ENCODE peak calls at places on chromosomes 16 and 17, in five cellular contexts. One of them, this sample, is unnamed.

GRCh38 chr16:73170587-73170986 is 122.7 kb upstream of the ZFHX3 start:
- DNase-seq in K562: no peak
- DNase-seq in astrocyte: no peak
- DNase-seq in SK-N-SH: peak; percentile 53
- DNase-seq in fibroblast of lung: no peak
- DNase-seq in this sample: no peak

GRCh38 chr17:74937064-74938051 is 1.7 kb downstream of the OTOP3 start:
- DNase-seq in K562: no peak
- DNase-seq in astrocyte: no peak
- DNase-seq in SK-N-SH: no peak
- DNase-seq in fibroblast of lung: no peak
- DNase-seq in this sample: no peak

GRCh38 chr17:17380156-17380925 is 77.2 kb downstream of the NT5M start:
- DNase-seq in K562: no peak
- DNase-seq in astrocyte: no peak
- DNase-seq in SK-N-SH: no peak
- DNase-seq in fibroblast of lung: no peak
- DNase-seq in this sample: no peak

GRCh38 chr16:89924298-89924924 is 1.3 kb downstream of the TUBB3 start:
- DNase-seq in K562: peak; percentile 78
- DNase-seq in astrocyte: peak; percentile 19
- DNase-seq in SK-N-SH: peak; percentile 67
- DNase-seq in fibroblast of lung: peak; percentile 36
- DNase-seq in this sample: peak; percentile 77

GRCh38 chr17:44069974-44070454 is 521 bp upstream of the G6PC3 start:
- DNase-seq in K562: no peak
- DNase-seq in astrocyte: no peak
- DNase-seq in SK-N-SH: no peak
- DNase-seq in fibroblast of lung: peak; percentile 6
- DNase-seq in this sample: no peak

GRCh38 chr17:64253470-64253869 is 9.6 kb downstream of the TEX2 start:
- DNase-seq in K562: no peak
- DNase-seq in astrocyte: no peak
- DNase-seq in SK-N-SH: no peak
- DNase-seq in fibroblast of lung: no peak
- DNase-seq in this sample: no peak

GRCh38 chr17:67421869-67422273 is 44.8 kb downstream of the PITPNC1 start:
- DNase-seq in K562: no peak
- DNase-seq in astrocyte: peak; percentile 97
- DNase-seq in SK-N-SH: no peak
- DNase-seq in fibroblast of lung: peak; percentile 96
- DNase-seq in this sample: no peak

GRCh38 chr16:5578980-5579379 is 481.4 kb upstream of the EEF2KMT start:
- DNase-seq in K562: no peak
- DNase-seq in astrocyte: no peak
- DNase-seq in SK-N-SH: no peak
- DNase-seq in fibroblast of lung: no peak
- DNase-seq in this sample: no peak

GRCh38 chr17:41009301-41009760 is 403 bp upstream of the KRTAP3-1 start:
- DNase-seq in K562: no peak
- DNase-seq in astrocyte: no peak
- DNase-seq in SK-N-SH: no peak
- DNase-seq in fibroblast of lung: no peak
- DNase-seq in this sample: no peak

GRCh38 chr17:74750327-74751069 is 2.1 kb downstream of the NHERF1 start:
- DNase-seq in K562: no peak
- DNase-seq in astrocyte: no peak
- DNase-seq in SK-N-SH: no peak
- DNase-seq in fibroblast of lung: no peak
- DNase-seq in this sample: peak; percentile 65

GRCh38 chr17:77184474-77184873 is 43.7 kb downstream of the SEC14L1 start:
- DNase-seq in K562: no peak
- DNase-seq in astrocyte: peak; percentile 68
- DNase-seq in SK-N-SH: peak; percentile 54
- DNase-seq in fibroblast of lung: peak; percentile 75
- DNase-seq in this sample: no peak

GRCh38 chr17:79147791-79148506 is 73.3 kb downstream of the ENGASE start:
- DNase-seq in K562: peak; percentile 9
- DNase-seq in astrocyte: no peak
- DNase-seq in SK-N-SH: no peak
- DNase-seq in fibroblast of lung: no peak
- DNase-seq in this sample: no peak

GRCh38 chr17:4074831-4075495 is 67.9 kb downstream of the ZZEF1 start:
- DNase-seq in K562: peak; percentile 62
- DNase-seq in astrocyte: peak; percentile 20
- DNase-seq in SK-N-SH: peak; percentile 61
- DNase-seq in fibroblast of lung: peak; percentile 35
- DNase-seq in this sample: peak; percentile 61

GRCh38 chr16:3467920-3468319 is 24.4 kb downstream of the NAA60 start:
- DNase-seq in K562: no peak
- DNase-seq in astrocyte: peak; percentile 26
- DNase-seq in SK-N-SH: no peak
- DNase-seq in fibroblast of lung: peak; percentile 40
- DNase-seq in this sample: no peak

GRCh38 chr17:83100220-83100852 is 20.9 kb downstream of the METRNL start:
- DNase-seq in K562: no peak
- DNase-seq in astrocyte: no peak
- DNase-seq in SK-N-SH: no peak
- DNase-seq in fibroblast of lung: no peak
- DNase-seq in this sample: no peak

GRCh38 chr17:82005701-82006348 is 16.9 kb downstream of the CENPX start:
- DNase-seq in K562: no peak
- DNase-seq in astrocyte: no peak
- DNase-seq in SK-N-SH: no peak
- DNase-seq in fibroblast of lung: no peak
- DNase-seq in this sample: no peak

GRCh38 chr16:87561200-87562105 is 40.9 kb upstream of the JPH3 start:
- DNase-seq in K562: no peak
- DNase-seq in astrocyte: no peak
- DNase-seq in SK-N-SH: no peak
- DNase-seq in fibroblast of lung: no peak
- DNase-seq in this sample: no peak

GRCh38 chr16:68902376-68903345 is 59.3 kb downstream of the TANGO6 start:
- DNase-seq in K562: peak; percentile 56
- DNase-seq in astrocyte: peak; percentile 31
- DNase-seq in SK-N-SH: peak; percentile 55
- DNase-seq in fibroblast of lung: peak; percentile 40
- DNase-seq in this sample: peak; percentile 77

GRCh38 chr16:78252757-78253156 is 153.3 kb downstream of the WWOX start:
- DNase-seq in K562: no peak
- DNase-seq in astrocyte: no peak
- DNase-seq in SK-N-SH: no peak
- DNase-seq in fibroblast of lung: no peak
- DNase-seq in this sample: no peak

GRCh38 chr17:47802341-47803022 is 19.1 kb downstream of the OSBPL7 start:
- DNase-seq in K562: peak; percentile 65
- DNase-seq in astrocyte: peak; percentile 6
- DNase-seq in SK-N-SH: peak; percentile 90
- DNase-seq in fibroblast of lung: peak; percentile 20
- DNase-seq in this sample: peak; percentile 83

GRCh38 chr17:19248923-19249574 is 11.9 kb downstream of the EPN2 start:
- DNase-seq in K562: no peak
- DNase-seq in astrocyte: peak; percentile 92
- DNase-seq in SK-N-SH: no peak
- DNase-seq in fibroblast of lung: peak; percentile 95
- DNase-seq in this sample: peak; percentile 22

GRCh38 chr17:58153046-58153445 is 4.9 kb downstream of the OR4D1 start:
- DNase-seq in K562: no peak
- DNase-seq in astrocyte: no peak
- DNase-seq in SK-N-SH: no peak
- DNase-seq in fibroblast of lung: no peak
- DNase-seq in this sample: no peak

GRCh38 chr17:81207610-81208581 is 14.9 kb downstream of the CEP131 start:
- DNase-seq in K562: no peak
- DNase-seq in astrocyte: no peak
- DNase-seq in SK-N-SH: no peak
- DNase-seq in fibroblast of lung: no peak
- DNase-seq in this sample: no peak

GRCh38 chr16:72111653-72112451 is 18.2 kb downstream of the DHX38 start:
- DNase-seq in K562: peak; percentile 50
- DNase-seq in astrocyte: no peak
- DNase-seq in SK-N-SH: no peak
- DNase-seq in fibroblast of lung: no peak
- DNase-seq in this sample: peak; percentile 41

GRCh38 chr16:83100679-83101078 is 473.9 kb downstream of the CDH13 start:
- DNase-seq in K562: no peak
- DNase-seq in astrocyte: no peak
- DNase-seq in SK-N-SH: no peak
- DNase-seq in fibroblast of lung: peak; percentile 26
- DNase-seq in this sample: no peak

GRCh38 chr17:58318627-58319180 is 9.9 kb downstream of the TSPOAP1 start:
- DNase-seq in K562: no peak
- DNase-seq in astrocyte: no peak
- DNase-seq in SK-N-SH: no peak
- DNase-seq in fibroblast of lung: no peak
- DNase-seq in this sample: no peak

GRCh38 chr17:18315498-18316360 is 636 bp downstream of the SMCR8 start:
- DNase-seq in K562: no peak
- DNase-seq in astrocyte: peak; percentile 3
- DNase-seq in SK-N-SH: no peak
- DNase-seq in fibroblast of lung: no peak
- DNase-seq in this sample: no peak

GRCh38 chr17:18181358-18181757 is 2.3 kb upstream of the ALKBH5 start:
- DNase-seq in K562: peak; percentile 34
- DNase-seq in astrocyte: peak; percentile 69
- DNase-seq in SK-N-SH: no peak
- DNase-seq in fibroblast of lung: peak; percentile 75
- DNase-seq in this sample: no peak

GRCh38 chr16:88534731-88535141 is 35.5 kb upstream of the ZC3H18 start:
- DNase-seq in K562: no peak
- DNase-seq in astrocyte: peak; percentile 29
- DNase-seq in SK-N-SH: no peak
- DNase-seq in fibroblast of lung: peak; percentile 52
- DNase-seq in this sample: no peak

GRCh38 chr16:12763517-12763916 is 40.2 kb downstream of the CPPED1 start:
- DNase-seq in K562: no peak
- DNase-seq in astrocyte: peak; percentile 61
- DNase-seq in SK-N-SH: peak; percentile 68
- DNase-seq in fibroblast of lung: peak; percentile 65
- DNase-seq in this sample: no peak

GRCh38 chr17:9768381-9768934 is 22.9 kb downstream of the DHRS7C start:
- DNase-seq in K562: peak; percentile 21
- DNase-seq in astrocyte: peak; percentile 1
- DNase-seq in SK-N-SH: peak; percentile 45
- DNase-seq in fibroblast of lung: peak; percentile 24
- DNase-seq in this sample: peak; percentile 43

GRCh38 chr16:26645629-26646028 is 421.1 kb upstream of the C16orf82 start:
- DNase-seq in K562: peak; percentile 50
- DNase-seq in astrocyte: no peak
- DNase-seq in SK-N-SH: peak; percentile 9
- DNase-seq in fibroblast of lung: no peak
- DNase-seq in this sample: peak; percentile 68

GRCh38 chr17:4947010-4947410 is 1.3 kb downstream of the PFN1 start:
- DNase-seq in K562: peak; percentile 49
- DNase-seq in astrocyte: no peak
- DNase-seq in SK-N-SH: no peak
- DNase-seq in fibroblast of lung: no peak
- DNase-seq in this sample: no peak

GRCh38 chr17:75004371-75004770 is 8.1 kb upstream of the MRPL58 start:
- DNase-seq in K562: no peak
- DNase-seq in astrocyte: no peak
- DNase-seq in SK-N-SH: no peak
- DNase-seq in fibroblast of lung: no peak
- DNase-seq in this sample: no peak

GRCh38 chr16:57620316-57621231 is 7.9 kb upstream of the ADGRG1 start:
- DNase-seq in K562: no peak
- DNase-seq in astrocyte: no peak
- DNase-seq in SK-N-SH: no peak
- DNase-seq in fibroblast of lung: no peak
- DNase-seq in this sample: peak; percentile 63
- H2AFZ ChIP-seq in K562: no peak overlapping the region
- H2AFZ ChIP-seq in astrocyte: no peak overlapping the region
- H2AFZ ChIP-seq in SK-N-SH: no peak overlapping the region
- H2AFZ ChIP-seq in fibroblast of lung: no peak overlapping the region
- H2AFZ ChIP-seq in this sample: no peak overlapping the region

GRCh38 chr17:39952665-39953470 is 9.9 kb upstream of the GSDMA start:
- DNase-seq in K562: peak; percentile 98
- DNase-seq in astrocyte: peak; percentile 88
- DNase-seq in SK-N-SH: peak; percentile 98
- DNase-seq in fibroblast of lung: peak; percentile 96
- DNase-seq in this sample: peak; percentile 98
- H3K4me3 ChIP-seq in K562: peak overlapping the region; percentile 41
- H3K4me3 ChIP-seq in astrocyte: peak overlapping the region; percentile 54
- H3K4me3 ChIP-seq in SK-N-SH: peak overlapping the region; percentile 41
- H3K4me3 ChIP-seq in fibroblast of lung: peak overlapping the region; percentile 19
- H3K4me3 ChIP-seq in this sample: peak overlapping the region; percentile 27

DNA sequence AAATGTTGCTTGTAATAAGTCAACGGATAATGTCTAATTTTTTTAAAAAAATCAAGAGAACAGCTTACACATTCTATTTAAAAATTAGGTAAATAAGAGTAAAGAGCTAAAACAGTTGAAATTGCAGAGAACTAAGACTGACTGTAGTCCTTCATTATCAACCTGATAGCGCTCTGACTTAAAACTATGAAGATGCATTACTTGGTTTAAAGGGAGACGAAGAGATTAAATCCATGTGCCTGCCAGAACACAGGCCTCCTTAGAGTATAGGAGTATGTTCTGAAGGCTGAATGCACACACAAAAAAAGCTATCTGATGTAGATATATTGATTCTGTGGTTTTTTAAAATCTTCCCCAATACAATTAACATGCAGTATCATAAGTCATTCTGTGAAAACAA is 28.5 kb downstream of the GLG1 start:
- DNase-seq in K562: no peak
- DNase-seq in astrocyte: no peak
- DNase-seq in SK-N-SH: no peak
- DNase-seq in fibroblast of lung: no peak
- DNase-seq in this sample: no peak
- H3K27ac ChIP-seq in K562: no peak overlapping the region
- H3K27ac ChIP-seq in astrocyte: no peak overlapping the region
- H3K27ac ChIP-seq in SK-N-SH: peak overlapping the region; percentile 59
- H3K27ac ChIP-seq in fibroblast of lung: no peak overlapping the region
- H3K27ac ChIP-seq in this sample: no peak overlapping the region

DNA sequence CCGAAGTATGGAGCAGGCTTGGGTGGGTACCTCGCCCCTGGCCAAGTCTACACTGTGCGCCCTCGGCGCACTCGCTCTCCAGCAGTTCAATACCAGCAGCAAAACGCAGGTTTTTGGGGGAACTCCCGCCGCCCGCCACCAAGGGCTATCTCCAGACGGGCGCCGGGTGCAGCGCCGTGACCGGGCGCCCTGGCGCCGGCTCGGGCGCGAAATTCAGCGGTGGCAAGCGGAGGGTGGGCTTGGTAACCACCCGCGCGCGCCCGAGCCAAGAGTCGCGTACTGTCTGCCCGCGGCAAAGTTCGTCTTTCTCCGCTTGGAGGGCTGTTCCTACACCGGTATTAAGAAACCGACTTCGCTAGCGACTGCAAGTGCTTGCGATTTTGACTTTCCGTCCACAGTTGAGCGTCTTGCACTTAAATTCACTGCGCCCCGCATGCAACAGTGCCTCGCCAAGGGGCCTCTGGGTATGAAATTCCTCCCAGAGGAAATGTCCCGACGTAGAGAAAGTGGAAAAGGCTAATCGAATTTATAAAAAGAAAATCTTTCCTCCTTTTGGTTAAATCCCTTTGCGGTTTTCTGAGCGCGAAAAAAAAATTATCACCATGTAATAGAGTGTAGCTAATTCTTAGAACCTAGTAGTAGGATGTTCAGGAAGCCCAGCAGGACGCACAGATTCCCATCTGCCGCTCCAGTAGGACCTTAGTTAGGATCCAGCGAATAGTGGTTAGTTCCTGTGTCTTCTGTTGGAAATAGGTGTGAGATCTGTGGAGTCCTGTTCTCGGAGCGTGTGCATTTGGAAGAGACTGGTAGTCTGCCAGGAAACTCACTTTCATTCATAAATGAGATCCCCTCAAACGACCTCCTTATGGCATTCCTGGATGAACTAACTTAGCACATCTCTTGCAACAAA is 5.1 kb upstream of the SALL1 start:
- DNase-seq in K562: no peak
- DNase-seq in astrocyte: peak; percentile 73
- DNase-seq in SK-N-SH: peak; percentile 28
- DNase-seq in fibroblast of lung: peak; percentile 76
- DNase-seq in this sample: peak; percentile 26
- H2AFZ ChIP-seq in K562: no peak overlapping the region
- H2AFZ ChIP-seq in astrocyte: peak overlapping the region; percentile 14
- H2AFZ ChIP-seq in SK-N-SH: no peak overlapping the region
- H2AFZ ChIP-seq in fibroblast of lung: no peak overlapping the region
- H2AFZ ChIP-seq in this sample: no peak overlapping the region

This sample was measured in hepatocyte.